ENCODE peak calls at places on chromosomes 2 and 18, in eight cellular contexts. One of them, this sample, is unnamed.

GRCh38 chr2:106073608-106074406 is 120.3 kb downstream of the UXS1 start:
- DNase-seq in left lung: no peak
- DNase-seq in AG10803: no peak
- DNase-seq in PC-3: no peak
- DNase-seq in BE2C: no peak
- DNase-seq in bronchial epithelial cell: no peak
- DNase-seq in K562: no peak
- DNase-seq in H1: no peak
- DNase-seq in this sample: no peak

GRCh38 chr2:64654063-64654811 is 524 bp upstream of the SERTAD2 start:
- DNase-seq in left lung: peak
- DNase-seq in AG10803: peak
- DNase-seq in PC-3: peak
- DNase-seq in BE2C: peak
- DNase-seq in bronchial epithelial cell: peak
- DNase-seq in K562: no peak
- DNase-seq in H1: peak
- DNase-seq in this sample: peak

GRCh38 chr2:85732467-85733120 is 21.2 kb upstream of the ATOH8 start:
- DNase-seq in left lung: peak
- DNase-seq in AG10803: peak
- DNase-seq in PC-3: no peak
- DNase-seq in BE2C: no peak
- DNase-seq in bronchial epithelial cell: no peak
- DNase-seq in K562: no peak
- DNase-seq in H1: no peak
- DNase-seq in this sample: no peak

GRCh38 chr2:41853427-41854191 is 194.2 kb upstream of the PKDCC start:
- DNase-seq in left lung: no peak
- DNase-seq in AG10803: peak
- DNase-seq in PC-3: peak
- DNase-seq in BE2C: peak
- DNase-seq in bronchial epithelial cell: peak
- DNase-seq in K562: peak
- DNase-seq in H1: peak
- DNase-seq in this sample: peak

GRCh38 chr18:70973626-70974025 is 684.8 kb downstream of the SOCS6 start:
- DNase-seq in left lung: no peak
- DNase-seq in AG10803: no peak
- DNase-seq in PC-3: no peak
- DNase-seq in BE2C: no peak
- DNase-seq in bronchial epithelial cell: no peak
- DNase-seq in K562: no peak
- DNase-seq in H1: no peak
- DNase-seq in this sample: no peak

GRCh38 chr18:58223717-58224424 is 179.8 kb downstream of the NEDD4L start:
- DNase-seq in left lung: peak
- DNase-seq in AG10803: peak
- DNase-seq in PC-3: peak
- DNase-seq in BE2C: peak
- DNase-seq in bronchial epithelial cell: peak
- DNase-seq in K562: peak
- DNase-seq in H1: peak
- DNase-seq in this sample: peak

GRCh38 chr18:10123006-10123950 is 209.5 kb downstream of the VAPA start:
- DNase-seq in left lung: no peak
- DNase-seq in AG10803: no peak
- DNase-seq in PC-3: no peak
- DNase-seq in BE2C: no peak
- DNase-seq in bronchial epithelial cell: peak
- DNase-seq in K562: no peak
- DNase-seq in H1: peak
- DNase-seq in this sample: no peak

GRCh38 chr2:200439981-200440380 is 69.9 kb downstream of the KCTD18 start:
- DNase-seq in left lung: no peak
- DNase-seq in AG10803: no peak
- DNase-seq in PC-3: no peak
- DNase-seq in BE2C: no peak
- DNase-seq in bronchial epithelial cell: no peak
- DNase-seq in K562: no peak
- DNase-seq in H1: no peak
- DNase-seq in this sample: no peak

GRCh38 chr2:46036929-46037328 is 260.3 kb upstream of the EPAS1 start:
- DNase-seq in left lung: peak
- DNase-seq in AG10803: peak
- DNase-seq in PC-3: no peak
- DNase-seq in BE2C: no peak
- DNase-seq in bronchial epithelial cell: no peak
- DNase-seq in K562: no peak
- DNase-seq in H1: no peak
- DNase-seq in this sample: peak

GRCh38 chr18:21265971-21266673 is 24.1 kb downstream of the GREB1L start:
- DNase-seq in left lung: no peak
- DNase-seq in AG10803: no peak
- DNase-seq in PC-3: no peak
- DNase-seq in BE2C: no peak
- DNase-seq in bronchial epithelial cell: no peak
- DNase-seq in K562: no peak
- DNase-seq in H1: no peak
- DNase-seq in this sample: no peak

GRCh38 chr2:171235262-171235881 is 74.7 kb upstream of the TLK1 start:
- DNase-seq in left lung: no peak
- DNase-seq in AG10803: no peak
- DNase-seq in PC-3: no peak
- DNase-seq in BE2C: no peak
- DNase-seq in bronchial epithelial cell: peak
- DNase-seq in K562: no peak
- DNase-seq in H1: no peak
- DNase-seq in this sample: no peak

GRCh38 chr2:99935662-99936061 is 206.7 kb downstream of the AFF3 start:
- DNase-seq in left lung: no peak
- DNase-seq in AG10803: no peak
- DNase-seq in PC-3: no peak
- DNase-seq in BE2C: no peak
- DNase-seq in bronchial epithelial cell: no peak
- DNase-seq in K562: no peak
- DNase-seq in H1: no peak
- DNase-seq in this sample: no peak

GRCh38 chr2:172082944-172083718 is 2.2 kb upstream of the DLX1 start:
- DNase-seq in left lung: no peak
- DNase-seq in AG10803: no peak
- DNase-seq in PC-3: no peak
- DNase-seq in BE2C: no peak
- DNase-seq in bronchial epithelial cell: no peak
- DNase-seq in K562: no peak
- DNase-seq in H1: peak
- DNase-seq in this sample: peak

GRCh38 chr2:54115284-54116137 is at the start of gene ACYP2:
- DNase-seq in left lung: peak
- DNase-seq in AG10803: peak
- DNase-seq in PC-3: peak
- DNase-seq in BE2C: peak
- DNase-seq in bronchial epithelial cell: peak
- DNase-seq in K562: peak
- DNase-seq in H1: peak
- DNase-seq in this sample: peak

GRCh38 chr2:56580242-56580641 is 396.5 kb downstream of the CCDC85A start:
- DNase-seq in left lung: no peak
- DNase-seq in AG10803: peak
- DNase-seq in PC-3: peak
- DNase-seq in BE2C: no peak
- DNase-seq in bronchial epithelial cell: no peak
- DNase-seq in K562: no peak
- DNase-seq in H1: no peak
- DNase-seq in this sample: peak

GRCh38 chr2:151614159-151614558 is 120.1 kb downstream of the NEB start:
- DNase-seq in left lung: no peak
- DNase-seq in AG10803: no peak
- DNase-seq in PC-3: no peak
- DNase-seq in BE2C: no peak
- DNase-seq in bronchial epithelial cell: peak
- DNase-seq in K562: no peak
- DNase-seq in H1: no peak
- DNase-seq in this sample: no peak

GRCh38 chr2:57204364-57204763 is 842.2 kb upstream of the VRK2 start:
- DNase-seq in left lung: no peak
- DNase-seq in AG10803: no peak
- DNase-seq in PC-3: no peak
- DNase-seq in BE2C: no peak
- DNase-seq in bronchial epithelial cell: no peak
- DNase-seq in K562: no peak
- DNase-seq in H1: no peak
- DNase-seq in this sample: no peak

GRCh38 chr18:51138936-51139335 is 58.5 kb downstream of the MEX3C start:
- DNase-seq in left lung: no peak
- DNase-seq in AG10803: no peak
- DNase-seq in PC-3: no peak
- DNase-seq in BE2C: no peak
- DNase-seq in bronchial epithelial cell: no peak
- DNase-seq in K562: no peak
- DNase-seq in H1: no peak
- DNase-seq in this sample: no peak
- H3K4me3 ChIP-seq in left lung: no peak
- H3K4me3 ChIP-seq in AG10803: no peak
- H3K4me3 ChIP-seq in PC-3: no peak
- H3K4me3 ChIP-seq in BE2C: no peak
- H3K4me3 ChIP-seq in bronchial epithelial cell: no peak
- H3K4me3 ChIP-seq in K562: no peak
- H3K4me3 ChIP-seq in H1: no peak
- H3K4me3 ChIP-seq in this sample: no peak

GRCh38 chr2:110931648-110932047 is 189.1 kb upstream of the BCL2L11 start:
- DNase-seq in left lung: no peak
- DNase-seq in AG10803: peak
- DNase-seq in PC-3: peak
- DNase-seq in BE2C: no peak
- DNase-seq in bronchial epithelial cell: peak
- DNase-seq in K562: no peak
- DNase-seq in H1: no peak
- DNase-seq in this sample: peak
- TF ChIP-seq CTCF in left lung: no peak
- TF ChIP-seq CTCF in AG10803: no peak
- TF ChIP-seq CTCF in PC-3: no peak
- TF ChIP-seq CTCF in BE2C: no peak
- TF ChIP-seq CTCF in bronchial epithelial cell: no peak
- TF ChIP-seq CTCF in K562: no peak
- TF ChIP-seq CTCF in H1: no peak
- TF ChIP-seq CTCF in this sample: no peak

DNA sequence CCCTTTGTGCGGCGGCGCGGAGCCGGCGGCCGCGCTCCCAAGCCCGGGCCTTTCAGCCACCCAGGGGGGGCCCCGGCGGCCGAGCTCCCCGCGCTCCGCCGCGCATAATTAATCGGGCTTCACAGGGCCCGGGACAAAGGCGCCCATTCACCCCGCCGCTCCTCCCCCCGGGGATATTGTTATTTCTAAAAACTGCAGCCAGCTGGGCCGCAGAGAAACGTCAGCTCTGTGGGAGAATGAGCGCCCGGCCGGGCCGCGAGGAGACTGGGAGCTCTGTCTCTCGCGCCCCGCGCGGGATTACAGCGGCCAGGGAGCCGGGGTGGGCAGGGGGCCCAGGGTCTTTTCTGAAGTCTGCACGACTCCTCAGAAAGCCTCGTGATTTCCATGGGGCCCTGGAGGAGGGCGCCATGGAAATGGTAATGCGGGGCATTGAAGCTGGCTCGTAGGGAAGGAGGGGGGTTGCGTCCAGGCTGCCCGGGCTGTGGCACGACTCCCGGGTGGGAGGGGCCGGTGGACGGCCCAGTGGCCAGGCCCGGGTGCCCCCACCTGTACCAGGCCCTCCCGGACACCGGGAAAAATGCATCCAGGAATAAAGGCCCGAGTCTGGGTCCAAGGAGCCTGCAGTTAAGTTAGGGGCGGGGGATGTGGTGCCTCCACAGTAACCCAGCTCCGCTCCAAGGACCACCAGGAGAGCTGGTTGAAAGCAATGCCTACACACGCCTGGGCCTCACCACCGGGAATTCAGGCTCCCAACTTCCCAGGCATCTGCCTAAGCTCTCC is 125.3 kb downstream of the ZFP36L2 start:
- DNase-seq in left lung: no peak
- DNase-seq in AG10803: peak
- DNase-seq in PC-3: peak
- DNase-seq in BE2C: no peak
- DNase-seq in bronchial epithelial cell: no peak
- DNase-seq in K562: no peak
- DNase-seq in H1: peak
- DNase-seq in this sample: peak
- H3K4me3 ChIP-seq in left lung: peak
- H3K4me3 ChIP-seq in AG10803: no peak
- H3K4me3 ChIP-seq in PC-3: peak
- H3K4me3 ChIP-seq in BE2C: no peak
- H3K4me3 ChIP-seq in bronchial epithelial cell: peak
- H3K4me3 ChIP-seq in K562: no peak
- H3K4me3 ChIP-seq in H1: peak
- H3K4me3 ChIP-seq in this sample: no peak

GRCh38 chr2:216134958-216135541 is 25.9 kb downstream of the XRCC5 start:
- DNase-seq in left lung: no peak
- DNase-seq in AG10803: no peak
- DNase-seq in PC-3: no peak
- DNase-seq in BE2C: no peak
- DNase-seq in bronchial epithelial cell: no peak
- DNase-seq in K562: no peak
- DNase-seq in H1: no peak
- DNase-seq in this sample: no peak

GRCh38 chr2:216144857-216145256 is 35.7 kb downstream of the XRCC5 start:
- DNase-seq in left lung: no peak
- DNase-seq in AG10803: no peak
- DNase-seq in PC-3: no peak
- DNase-seq in BE2C: no peak
- DNase-seq in bronchial epithelial cell: no peak
- DNase-seq in K562: no peak
- DNase-seq in H1: no peak
- DNase-seq in this sample: no peak

GRCh38 chr2:216144372-216144771 is 35.2 kb downstream of the XRCC5 start:
- DNase-seq in left lung: no peak
- DNase-seq in AG10803: no peak
- DNase-seq in PC-3: no peak
- DNase-seq in BE2C: no peak
- DNase-seq in bronchial epithelial cell: no peak
- DNase-seq in K562: no peak
- DNase-seq in H1: no peak
- DNase-seq in this sample: no peak

GRCh38 chr2:216142540-216142939 is 33.4 kb downstream of the XRCC5 start:
- DNase-seq in left lung: no peak
- DNase-seq in AG10803: peak
- DNase-seq in PC-3: no peak
- DNase-seq in BE2C: no peak
- DNase-seq in bronchial epithelial cell: peak
- DNase-seq in K562: no peak
- DNase-seq in H1: no peak
- DNase-seq in this sample: peak

DNA sequence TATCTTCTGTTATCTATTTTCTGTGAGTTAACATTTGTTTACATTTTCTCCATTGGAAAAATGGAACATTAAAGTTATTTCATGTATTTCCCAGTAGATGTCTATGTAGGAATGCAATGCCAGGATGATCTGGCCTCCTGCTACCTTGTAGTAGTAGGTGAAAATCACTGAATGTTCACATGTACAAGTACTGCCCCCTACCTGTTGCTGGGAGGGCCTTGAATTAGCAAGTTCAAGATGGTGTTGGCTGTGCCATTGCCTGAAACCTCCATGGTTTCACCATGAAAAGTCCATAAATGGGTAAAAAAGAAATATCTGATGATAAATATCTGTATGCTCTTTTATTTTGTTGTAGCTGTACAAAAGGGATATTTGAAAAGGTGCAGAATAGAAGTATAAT is 30.7 kb downstream of the XRCC5 start:
- DNase-seq in left lung: no peak
- DNase-seq in AG10803: no peak
- DNase-seq in PC-3: peak
- DNase-seq in BE2C: peak
- DNase-seq in bronchial epithelial cell: peak
- DNase-seq in K562: peak
- DNase-seq in H1: no peak
- DNase-seq in this sample: no peak
- TF ChIP-seq CTCF in left lung: peak
- TF ChIP-seq CTCF in AG10803: no peak
- TF ChIP-seq CTCF in PC-3: peak
- TF ChIP-seq CTCF in BE2C: peak
- TF ChIP-seq CTCF in bronchial epithelial cell: peak
- TF ChIP-seq CTCF in K562: peak
- TF ChIP-seq CTCF in H1: peak
- TF ChIP-seq CTCF in this sample: no peak

This sample was measured in fibroblast of the aortic adventitia.